ENCODE peak calls at places on chromosome 7, in nine cellular contexts. T is activated naive CD4-positive, alpha-beta T cell treated with Interleukin-2 at 50 U/mL for 16 hours; H is NCI-H1105 treated with DMSO at 0.1 percent for 48 hours; C is fibroblast of the aortic adventitia; B is A172; N is CD4-positive, alpha-beta T cell; X is NCI-H1092 treated with DMSO at 0.1 percent for 48 hours; K is HEK293T; F is body of pancreas. Y is an unnamed sample.

GRCh38 chr7:106569500-106569929 is 91.4 kb downstream of the CCDC71L start:
- DNase-seq in T (no peak), H (no peak), C (no peak), B (no peak), N (no peak), X (no peak), K (no peak), F (no peak), Y (no peak)

GRCh38 chr7:41975854-41976253 is 261.2 kb downstream of the GLI3 start:
- DNase-seq in T (no peak), H (no peak), C (peak; percentile 43), B (no peak), N (no peak), X (no peak), K (no peak), F (no peak), Y (peak; percentile 70)

GRCh38 chr7:101989101-101989500 is 171.7 kb downstream of the CUX1 start:
- DNase-seq in T (no peak), H (no peak), C (no peak), B (no peak), N (no peak), X (no peak), K (no peak), F (no peak), Y (no peak)

GRCh38 chr7:50610521-50611277 is 45.5 kb upstream of the DDC start:
- DNase-seq in T (peak; percentile 44), H (no peak), C (peak; percentile 67), B (peak; percentile 92), N (peak; percentile 32), X (no peak), K (no peak), F (no peak), Y (no peak)

GRCh38 chr7:155824195-155824915 is 12.1 kb upstream of the SHH start:
- DNase-seq in T (no peak), H (no peak), C (no peak), B (peak; percentile 37), N (no peak), X (no peak), K (no peak), F (peak; percentile 33), Y (peak; percentile 20)

GRCh38 chr7:157769016-157769869 is 432.4 kb downstream of the DNAJB6 start:
- DNase-seq in T (no peak), H (peak; percentile 63), C (no peak), B (peak; percentile 16), N (no peak), X (no peak), K (no peak), F (no peak), Y (no peak)

GRCh38 chr7:116150588-116150987 is 59.8 kb upstream of the TES start:
- DNase-seq in T (no peak), H (no peak), C (no peak), B (no peak), N (no peak), X (no peak), K (no peak), F (no peak), Y (no peak)

GRCh38 chr7:131538791-131539179 is 17.6 kb downstream of the PODXL start:
- DNase-seq in T (no peak), H (no peak), C (no peak), B (no peak), N (no peak), X (no peak), K (no peak), F (peak; percentile 60), Y (no peak)

GRCh38 chr7:107045195-107045960 is 873 bp downstream of the PRKAR2B start:
- DNase-seq in T (no peak), H (peak; percentile 38), C (no peak), B (no peak), N (no peak), X (peak; percentile 60), K (peak; percentile 22), F (no peak), Y (no peak)

Y was measured in fibroblast of villous mesenchyme.